ENCODE peak calls at places on chromosomes 4 and X, in six cellular contexts. Z, V, O, L, R and B are unnamed samples.

GRCh38 chr4:25787891-25788331 is 74.9 kb downstream of the SEL1L3 start:
- DNase-seq in V (no peak), L (no peak), Z (no peak), O (no peak), R (no peak), B (no peak)

GRCh38 chr4:167897116-167897515 is 195.2 kb upstream of the ANXA10 start:
- DNase-seq in Z (no peak), R (peak; percentile 26), V (no peak), O (peak; percentile 23), L (no peak), B (no peak)

GRCh38 chrX:64977051-64977450 is 801 bp upstream of the ZC4H2 start:
- DNase-seq in Z (no peak), R (no peak), V (no peak), O (peak; percentile 3), L (no peak), B (no peak)

GRCh38 chr4:20638825-20639224 is 61.4 kb upstream of the PACRGL start:
- DNase-seq in L (no peak), V (no peak), R (no peak), O (no peak), Z (no peak), B (no peak)

GRCh38 chr4:1317177-1318045 is 27.7 kb downstream of the MAEA start:
- DNase-seq in Z (no peak), O (no peak), L (no peak), V (no peak), R (no peak), B (no peak)

GRCh38 chr4:137678796-137679195 is 146.5 kb upstream of the PCDH18 start:
- DNase-seq in L (no peak), R (peak; percentile 36), O (peak; percentile 82), V (no peak), Z (no peak), B (no peak)

GRCh38 chr4:74715731-74716435 is 78.4 kb downstream of the BTC start:
- DNase-seq in O (peak; percentile 62), R (no peak), L (no peak), V (no peak), Z (no peak), B (no peak)

GRCh38 chr4:156154978-156155377 is 201.3 kb upstream of the CTSO start:
- DNase-seq in V (no peak), Z (no peak), O (no peak), R (no peak), L (no peak), B (no peak)

GRCh38 chr4:103892616-103893015 is 172.8 kb upstream of the TACR3 start:
- DNase-seq in L (no peak), O (no peak), Z (no peak), V (no peak), R (no peak), B (no peak)

GRCh38 chrX:3951859-3952258 is 238.4 kb upstream of the PRKX start:
- DNase-seq in V (no peak), L (no peak), O (no peak), R (no peak), Z (no peak), B (no peak)

GRCh38 chrX:153333271-153333670 is 682 bp upstream of the ZNF275 start:
- DNase-seq in Z (no peak), L (no peak), R (no peak), V (no peak), O (no peak), B (no peak)

GRCh38 chrX:41723305-41723704 is 676 bp upstream of the GPR82 start:
- DNase-seq in Z (no peak), R (no peak), V (no peak), O (no peak), L (no peak), B (no peak)

GRCh38 chrX:20231598-20231997 is 35.1 kb downstream of the RPS6KA3 start:
- DNase-seq in L (no peak), V (no peak), Z (no peak), O (no peak), R (no peak), B (no peak)

GRCh38 chrX:23372220-23372902 is 37.7 kb downstream of the PTCHD1 start:
- DNase-seq in V (no peak), L (no peak), Z (no peak), O (peak; percentile 4), R (no peak), B (no peak)

GRCh38 chr4:157912212-157912611 is 260.6 kb downstream of the GASK1B start:
- DNase-seq in L (no peak), Z (no peak), V (no peak), R (no peak), O (no peak), B (no peak)

GRCh38 chrX:20267924-20268701 is 1.4 kb upstream of the RPS6KA3 start:
- DNase-seq in L (no peak), R (no peak), O (peak; percentile 12), Z (no peak), V (no peak), B (no peak)

GRCh38 chrX:154748712-154749339 is 2.1 kb downstream of the GAB3 start:
- DNase-seq in V (no peak), R (peak; percentile 60), O (peak; percentile 61), Z (no peak), L (no peak), B (no peak)

GRCh38 chrX:18931972-18932371 is 51.9 kb downstream of the PHKA2 start:
- DNase-seq in R (peak; percentile 1), V (no peak), O (peak; percentile 10), L (no peak), Z (no peak), B (no peak)

GRCh38 chr4:137993232-137993631 is 248.9 kb downstream of the SLC7A11 start:
- DNase-seq in Z (no peak), R (no peak), O (no peak), L (no peak), V (no peak), B (no peak)

GRCh38 chr4:131764730-131765129 is 1384.4 kb upstream of the PCDH10 start:
- DNase-seq in O (no peak), L (no peak), V (no peak), R (no peak), Z (no peak), B (no peak)